ENCODE peak calls at places on chromosome 7, in four cellular contexts. P, Z, L and F are unnamed samples.

GRCh38 chr7:56110611-56111010 is 4.3 kb upstream of the CHCHD2 start:
- DNase-seq in L (no peak), Z (no peak), P (no peak), F (no peak)

GRCh38 chr7:138257459-138258193 is 181.4 kb downstream of the AKR1D1 start:
- DNase-seq in L (no peak), Z (peak; percentile 35), P (peak; percentile 99), F (no peak)

GRCh38 chr7:72035275-72035674 is 376.9 kb downstream of the CALN1 start:
- DNase-seq in P (no peak), L (no peak), Z (no peak), F (no peak)

GRCh38 chr7:117350027-117350426 is 27.2 kb upstream of the WNT2 start:
- DNase-seq in L (no peak), Z (no peak), P (no peak), F (no peak)

GRCh38 chr7:76262683-76263402 is 39.6 kb upstream of the HSPB1 start:
- DNase-seq in L (no peak), Z (peak; percentile 83), P (peak; percentile 68), F (peak; percentile 84)

GRCh38 chr7:92848441-92848840 is 12.1 kb upstream of the CDK6 start:
- DNase-seq in P (no peak), L (no peak), Z (no peak), F (no peak)

GRCh38 chr7:36316319-36316718 is 73.3 kb upstream of the ANLN start:
- DNase-seq in L (no peak), P (no peak), Z (no peak), F (no peak)

GRCh38 chr7:30817060-30817770 is 46.0 kb downstream of the MINDY4 start:
- DNase-seq in L (no peak), Z (peak; percentile 24), P (no peak), F (no peak)

GRCh38 chr7:79339208-79339925 is 114.1 kb downstream of the MAGI2 start:
- DNase-seq in Z (no peak), P (no peak), L (no peak), F (no peak)

GRCh38 chr7:88344271-88344670 is 37.6 kb upstream of the STEAP4 start:
- DNase-seq in L (no peak), P (no peak), Z (no peak), F (no peak)

GRCh38 chr7:106895246-106895864 is 30.3 kb downstream of the PIK3CG start:
- DNase-seq in P (no peak), Z (no peak), L (peak; percentile 45), F (no peak)
- H3K9ac ChIP-seq in P (no peak overlapping the region), Z (no peak overlapping the region), L (no peak overlapping the region), F (no peak overlapping the region)

GRCh38 chr7:121101083-121101482 is 112.6 kb downstream of the CPED1 start:
- DNase-seq in P (no peak), L (no peak), Z (no peak), F (no peak)

GRCh38 chr7:121101621-121102020 is 113.1 kb downstream of the CPED1 start:
- DNase-seq in L (no peak), P (no peak), Z (no peak), F (no peak)

GRCh38 chr7:121102619-121103018 is 114.1 kb downstream of the CPED1 start:
- DNase-seq in Z (no peak), P (no peak), L (no peak), F (no peak)

GRCh38 chr7:121099572-121099971 is 111.1 kb downstream of the CPED1 start:
- DNase-seq in L (no peak), Z (no peak), P (no peak), F (no peak)

DNA sequence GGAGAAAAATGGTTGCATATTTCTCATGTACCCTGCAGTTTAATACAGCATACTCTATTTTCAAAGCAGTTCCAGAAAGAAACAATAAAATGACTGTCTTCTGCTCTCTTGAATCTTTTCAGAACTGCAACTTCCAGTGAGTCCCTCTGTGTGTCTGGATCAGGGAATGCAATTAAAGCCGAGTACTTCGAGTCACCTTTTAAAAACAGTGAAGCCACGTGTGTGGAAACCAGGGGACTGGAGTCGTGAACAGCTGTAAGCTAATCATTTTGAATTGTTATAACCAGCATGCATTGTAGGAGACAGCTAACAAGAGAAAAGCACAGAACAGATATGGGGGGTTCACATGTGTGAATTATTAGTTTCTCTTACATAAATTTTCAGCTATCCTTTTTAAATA is 109.1 kb downstream of the CPED1 start:
- DNase-seq in P (no peak), L (no peak), Z (no peak), F (no peak)
- H3K4me3 ChIP-seq in P (no peak overlapping the region), L (no peak overlapping the region), Z (no peak overlapping the region), F (no peak overlapping the region)

DNA sequence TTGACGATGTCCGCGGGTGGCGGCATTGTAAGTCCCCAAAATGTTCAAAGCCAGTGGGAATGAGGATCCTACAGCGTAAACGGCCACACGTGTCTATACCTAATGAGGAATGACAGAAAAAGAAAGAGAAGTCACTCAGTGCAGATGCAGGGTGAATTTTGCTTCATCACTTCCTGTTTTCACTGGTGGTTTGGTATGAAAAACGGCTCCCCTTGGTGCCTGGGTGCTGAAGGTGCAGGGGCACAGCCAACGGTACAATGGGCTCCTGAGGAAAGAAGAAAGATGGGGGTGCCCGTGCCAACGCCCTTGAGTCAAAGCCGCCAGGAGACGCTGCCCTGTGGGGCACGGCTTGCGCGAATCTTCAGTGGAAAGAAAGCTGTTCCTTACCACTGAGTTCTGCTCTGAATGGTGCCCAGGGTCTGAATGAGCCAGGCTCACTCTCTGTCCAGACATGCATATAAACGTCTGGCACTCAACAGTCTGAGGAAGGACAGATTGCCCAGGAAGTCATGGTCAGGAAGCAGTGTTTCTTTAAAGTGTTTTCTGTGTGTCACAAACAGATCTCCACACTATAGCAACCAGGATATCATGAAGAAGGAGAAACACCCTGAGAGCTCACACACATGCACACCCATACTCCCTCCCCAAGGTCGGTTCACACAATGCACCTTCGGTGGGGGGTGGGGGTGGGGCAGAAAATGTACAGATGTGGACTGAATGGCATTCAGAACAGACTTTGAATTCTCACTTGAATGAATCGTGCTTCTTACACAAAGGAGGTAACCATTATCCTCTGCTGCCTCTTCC is 105.8 kb downstream of the ELMO1 start:
- DNase-seq in L (peak; percentile 69), P (no peak), Z (no peak), F (no peak)
- TF ChIP-seq SUZ12 in L (no peak), P (no peak), Z (no peak), F (no peak)

DNA sequence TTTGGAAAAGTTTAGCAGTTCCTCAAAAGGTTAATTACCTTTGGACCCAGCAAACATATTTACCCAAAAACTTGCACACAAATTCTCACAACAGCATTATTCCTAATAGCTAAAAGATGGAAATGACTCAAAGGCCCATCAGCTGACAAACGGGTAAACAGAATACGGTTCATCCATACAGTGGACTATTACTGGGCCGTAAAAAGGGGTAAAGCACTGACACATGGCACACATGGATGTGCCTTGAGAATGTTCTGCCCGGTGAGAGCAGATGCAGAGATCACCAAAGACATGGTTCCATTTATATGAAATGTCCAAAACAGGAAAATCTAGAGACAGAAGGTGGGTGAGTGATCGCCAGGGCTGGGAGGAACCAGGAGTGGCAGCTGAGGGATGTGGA is 95.2 kb upstream of the DNAJB6 start:
- DNase-seq in P (no peak), L (no peak), Z (no peak), F (no peak)
- H3K9ac ChIP-seq in P (no peak overlapping the region), L (no peak overlapping the region), Z (no peak overlapping the region), F (no peak overlapping the region)

GRCh38 chr7:28036748-28037147 is 143.8 kb downstream of the JAZF1 start:
- DNase-seq in L (no peak), Z (no peak), P (no peak), F (no peak)
- H3K4me3 ChIP-seq in L (no peak overlapping the region), Z (no peak overlapping the region), P (no peak overlapping the region), F (no peak overlapping the region)

GRCh38 chr7:46215987-46216567 is 295.0 kb upstream of the IGFBP3 start:
- DNase-seq in Z (peak; percentile 41), L (no peak), P (peak; percentile 97), F (peak; percentile 83)
- TF ChIP-seq SUZ12 in Z (no peak), L (no peak), P (no peak), F (no peak)

GRCh38 chr7:55066938-55067337 is 48.1 kb downstream of the EGFR start:
- DNase-seq in P (no peak), Z (no peak), L (no peak), F (no peak)
- H3K9ac ChIP-seq in P (no peak overlapping the region), Z (no peak overlapping the region), L (no peak overlapping the region), F (no peak overlapping the region)

GRCh38 chr7:29091121-29091601 is 55.2 kb downstream of the CPVL start:
- DNase-seq in P (no peak), L (no peak), Z (no peak), F (peak; percentile 28)

GRCh38 chr7:29087840-29088169 is 58.5 kb downstream of the CPVL start:
- DNase-seq in Z (no peak), P (no peak), L (no peak), F (no peak)

GRCh38 chr7:29086545-29086944 is 59.8 kb downstream of the CPVL start:
- DNase-seq in Z (no peak), P (no peak), L (no peak), F (no peak)

GRCh38 chr7:29095666-29096560 is 50.4 kb downstream of the CPVL start:
- DNase-seq in Z (no peak), P (no peak), L (no peak), F (no peak)

DNA sequence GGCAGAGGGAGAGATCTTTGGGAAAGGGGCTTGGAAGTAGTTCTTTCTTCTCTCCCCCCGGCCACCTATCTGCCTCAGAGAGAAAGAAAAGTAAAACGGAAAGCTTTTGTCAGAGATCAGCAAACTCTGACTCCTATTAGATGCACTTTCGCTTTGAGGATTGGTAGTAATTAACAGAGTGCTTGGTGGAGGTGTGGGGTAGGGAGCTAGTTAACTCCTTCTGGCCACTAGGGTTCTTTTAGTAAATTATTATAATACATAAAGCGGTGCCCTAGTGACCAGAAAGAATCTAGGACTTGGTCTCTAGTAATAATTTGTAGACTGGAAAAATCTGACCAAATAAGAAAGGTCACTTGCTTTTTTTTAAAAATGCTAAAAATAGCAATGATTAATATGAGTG is 54.6 kb downstream of the CPVL start:
- DNase-seq in P (no peak), Z (no peak), L (no peak), F (no peak)
- H3K4me3 ChIP-seq in P (no peak overlapping the region), Z (no peak overlapping the region), L (no peak overlapping the region), F (no peak overlapping the region)

GRCh38 chr7:41255716-41256115 is 447.2 kb downstream of the INHBA start:
- DNase-seq in L (no peak), P (no peak), Z (no peak), F (no peak)
- TF ChIP-seq SUZ12 in L (no peak), P (no peak), Z (no peak), F (no peak)

DNA sequence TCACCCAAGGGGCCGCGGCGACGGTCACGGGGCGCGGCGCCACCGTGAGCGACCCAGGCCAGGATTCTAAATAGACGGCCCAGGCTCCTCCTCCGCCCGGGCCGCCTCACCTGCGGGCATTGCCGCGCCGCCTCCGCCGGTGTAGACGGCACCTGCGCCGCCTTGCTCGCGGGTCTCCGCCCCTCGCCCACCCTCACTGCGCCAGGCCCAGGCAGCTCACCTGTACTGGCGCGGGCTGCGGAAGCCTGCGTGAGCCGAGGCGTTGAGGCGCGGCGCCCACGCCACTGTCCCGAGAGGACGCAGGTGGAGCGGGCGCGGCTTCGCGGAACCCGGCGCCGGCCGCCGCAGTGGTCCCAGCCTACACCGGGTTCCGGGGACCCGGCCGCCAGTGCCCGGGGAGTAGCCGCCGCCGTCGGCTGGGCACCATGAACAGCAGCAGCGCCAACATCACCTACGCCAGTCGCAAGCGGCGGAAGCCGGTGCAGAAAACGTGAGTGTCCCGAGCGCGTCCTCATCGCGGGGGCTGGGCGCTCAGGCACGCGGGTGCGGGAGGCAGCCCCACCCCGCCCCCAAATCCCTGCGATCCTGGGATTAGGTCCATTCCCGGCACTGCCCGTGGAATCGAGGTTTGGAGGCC is 506 bp downstream of the AHR start:
- DNase-seq in L (no peak), P (no peak), Z (peak; percentile 78), F (no peak)
- H3K9ac ChIP-seq in L (peak overlapping the region; percentile 77), P (peak overlapping the region; percentile 93), Z (peak overlapping the region; percentile 56), F (peak overlapping the region; percentile 80)